ENCODE peak calls at places on chromosomes 13 and 19, in ten cellular contexts. U is AG04449; J is CD8-positive, alpha-beta T cell; H is AG09309; R is cardiac fibroblast; Z is fibroblast of mammary gland; O is left ventricle myocardium inferior; G is astrocyte; T is esophagus squamous epithelium; A is stomach. K is an unnamed sample.

GRCh38 chr19:15293751-15294505 is 38.4 kb downstream of the BRD4 start:
- DNase-seq in J (no peak), U (no peak), R (peak), T (no peak), G (no peak), H (no peak), A (no peak), O (no peak), Z (peak), K (no peak)

GRCh38 chr13:20441879-20442278 is 83.8 kb downstream of the CRYL1 start:
- DNase-seq in J (no peak), U (no peak), G (peak), R (peak), T (no peak), A (no peak), Z (peak), H (peak), O (no peak), K (no peak)

GRCh38 chr13:98103942-98104880 is 38.7 kb upstream of the FARP1 start:
- DNase-seq in A (no peak), G (no peak), H (no peak), R (no peak), U (no peak), T (no peak), O (no peak), Z (peak), J (no peak), K (no peak)

GRCh38 chr13:66693656-66694055 is 536.5 kb downstream of the PCDH9 start:
- DNase-seq in R (peak), G (no peak), J (no peak), T (no peak), O (no peak), Z (peak), U (no peak), A (no peak), H (no peak), K (no peak)

GRCh38 chr19:41940443-41941409 is 12.5 kb upstream of the ERFL start:
- DNase-seq in U (no peak), A (no peak), T (no peak), H (no peak), G (no peak), J (no peak), Z (no peak), O (no peak), R (no peak), K (no peak)

GRCh38 chr13:100836696-100837095 is 162.1 kb upstream of the TMTC4 start:
- DNase-seq in J (no peak), T (no peak), R (no peak), G (peak), A (no peak), Z (peak), U (no peak), O (no peak), H (no peak), K (no peak)

GRCh38 chr13:46154136-46154854 is 27.7 kb downstream of the LCP1 start:
- DNase-seq in O (no peak), J (no peak), H (no peak), T (no peak), Z (no peak), R (peak), G (no peak), U (no peak), A (no peak), K (no peak)

GRCh38 chr13:110869805-110870706 is 44.8 kb downstream of the ANKRD10 start:
- DNase-seq in G (peak), U (peak), R (peak), T (peak), A (peak), H (peak), Z (peak), J (no peak), O (peak), K (peak)

GRCh38 chr13:43388282-43389034 is 365.1 kb downstream of the DNAJC15 start:
- DNase-seq in G (no peak), T (no peak), R (no peak), U (no peak), J (no peak), A (peak), O (no peak), Z (no peak), H (no peak), K (no peak)

GRCh38 chr13:44117351-44117750 is 237.6 kb downstream of the LACC1 start:
- DNase-seq in A (no peak), G (peak), Z (no peak), H (no peak), O (no peak), R (peak), J (no peak), U (no peak), T (no peak), K (no peak)

GRCh38 chr13:40777166-40777956 is 6.4 kb upstream of the MRPS31 start:
- DNase-seq in R (peak), H (no peak), A (no peak), G (peak), U (no peak), T (no peak), J (peak), O (no peak), Z (peak), K (no peak)

GRCh38 chr13:40777957-40778235 is 6.9 kb upstream of the MRPS31 start:
- DNase-seq in A (no peak), T (no peak), U (no peak), O (no peak), R (no peak), H (no peak), J (no peak), G (no peak), Z (no peak), K (no peak)

GRCh38 chr13:40776681-40777165 is 5.7 kb upstream of the MRPS31 start:
- DNase-seq in U (no peak), G (peak), O (no peak), T (peak), J (peak), Z (peak), R (peak), A (no peak), H (no peak), K (no peak)

GRCh38 chr13:40774672-40775071 is 3.7 kb upstream of the MRPS31 start:
- DNase-seq in J (no peak), H (no peak), Z (no peak), U (no peak), T (no peak), O (no peak), R (no peak), A (no peak), G (no peak), K (no peak)

DNA sequence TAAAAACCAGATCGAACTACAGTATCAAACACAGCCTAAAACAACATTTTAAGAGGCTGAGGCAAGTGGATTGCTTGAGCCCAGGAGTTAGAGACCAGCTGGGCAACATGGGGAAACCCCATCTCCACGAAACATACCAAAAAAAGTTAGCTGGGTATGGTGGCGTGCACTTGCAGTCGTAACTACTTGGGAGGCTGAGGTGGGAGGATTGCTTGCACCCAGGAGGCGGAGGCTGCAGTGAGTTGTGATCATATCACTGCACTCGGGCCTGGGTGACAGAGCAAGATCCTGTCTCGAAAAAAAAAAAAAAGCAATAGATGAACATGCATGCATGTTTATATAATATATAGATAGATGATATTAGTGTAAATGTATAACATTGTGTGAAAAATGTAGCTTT is 5.2 kb upstream of the MRPS31 start:
- DNase-seq in H (no peak), R (no peak), T (no peak), J (no peak), G (no peak), U (no peak), A (no peak), O (no peak), Z (no peak), K (no peak)
- H3K4me3 ChIP-seq in H (no peak), R (no peak), T (no peak), J (peak), G (no peak), U (no peak), A (no peak), O (no peak), Z (no peak), K (no peak)

DNA sequence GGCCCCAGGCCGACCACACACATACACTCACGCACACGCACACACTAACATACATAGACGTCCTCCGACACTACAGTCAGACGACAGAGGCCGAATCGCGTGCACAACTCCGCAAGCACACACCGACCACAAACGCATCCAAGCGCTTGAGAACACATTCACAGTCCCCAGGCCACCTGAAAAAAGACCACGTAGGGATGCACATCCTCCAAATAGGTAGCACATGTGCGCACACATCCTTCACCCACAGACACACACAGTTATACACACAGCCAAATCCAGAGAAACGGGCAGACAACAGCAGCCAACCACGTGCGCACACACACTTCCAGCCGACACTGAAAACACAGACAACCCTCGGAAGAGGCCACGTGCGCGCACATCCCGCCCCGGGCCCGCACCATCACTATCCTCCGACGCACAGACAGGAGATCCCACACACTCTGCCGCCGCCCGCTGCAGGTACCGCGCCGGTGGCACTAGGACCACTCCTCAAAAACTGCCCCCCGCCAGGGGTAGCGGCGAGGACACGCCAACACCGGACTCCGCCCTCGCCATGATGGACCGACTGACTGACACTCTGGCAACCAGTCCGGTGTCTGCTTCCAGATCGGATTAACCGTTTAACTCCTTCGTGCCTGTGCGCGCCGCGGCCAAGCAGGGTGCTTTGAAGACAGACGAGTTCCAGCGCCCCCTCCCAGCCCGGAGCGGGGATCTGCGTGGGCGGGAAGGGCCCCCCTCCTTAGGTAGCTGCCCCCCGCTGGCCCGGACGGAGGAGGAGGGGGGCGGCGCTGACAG is 493 bp upstream of the PDE4A start:
- DNase-seq in G (peak), Z (peak), R (peak), O (no peak), A (no peak), J (no peak), U (no peak), H (no peak), T (no peak), K (no peak)
- TF ChIP-seq CTCF in G (no peak), Z (no peak), R (no peak), O (no peak), A (no peak), J (no peak), U (no peak), H (no peak), T (no peak), K (no peak)

GRCh38 chr19:35746556-35746955 is 1.1 kb downstream of the PSENEN start:
- DNase-seq in H (no peak), Z (no peak), A (no peak), G (no peak), O (no peak), U (no peak), J (no peak), R (no peak), T (no peak), K (no peak)
- H3K4me3 ChIP-seq in H (peak), Z (peak), A (peak), G (peak), O (peak), U (peak), J (no peak), R (peak), T (peak), K (peak)

DNA sequence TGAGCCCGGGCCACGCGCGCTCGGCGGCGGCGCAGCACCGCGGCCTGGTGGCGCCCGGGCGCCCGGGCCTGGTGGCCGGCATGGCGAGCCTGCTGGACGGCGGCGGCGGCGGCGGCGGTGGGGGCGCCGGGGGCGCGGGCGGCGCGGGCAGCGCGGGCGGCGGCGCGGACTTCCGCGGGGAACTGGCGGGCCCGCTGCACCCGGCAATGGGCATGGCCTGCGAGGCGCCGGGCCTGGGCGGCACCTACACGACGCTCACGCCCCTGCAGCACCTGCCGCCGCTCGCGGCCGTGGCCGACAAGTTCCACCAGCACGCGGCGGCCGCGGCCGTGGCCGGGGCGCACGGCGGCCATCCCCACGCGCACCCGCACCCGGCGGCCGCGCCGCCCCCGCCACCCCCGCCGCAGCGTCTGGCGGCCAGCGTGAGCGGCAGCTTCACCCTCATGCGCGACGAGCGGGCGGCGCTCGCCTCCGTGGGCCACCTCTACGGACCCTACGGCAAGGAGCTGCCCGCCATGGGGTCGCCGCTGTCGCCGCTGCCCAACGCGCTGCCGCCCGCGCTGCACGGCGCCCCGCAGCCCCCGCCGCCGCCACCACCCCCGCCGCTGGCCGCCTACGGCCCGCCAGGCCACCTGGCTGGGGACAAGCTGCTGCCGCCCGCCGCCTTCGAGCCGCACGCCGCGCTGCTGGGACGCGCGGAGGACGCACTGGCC is 580 bp downstream of the ONECUT3 start:
- DNase-seq in U (no peak), Z (no peak), O (no peak), T (no peak), R (no peak), H (no peak), A (no peak), J (no peak), G (no peak), K (no peak)
- TF ChIP-seq CTCF in U (no peak), Z (no peak), O (no peak), T (no peak), R (no peak), H (no peak), A (no peak), J (no peak), G (no peak), K (no peak)

DNA sequence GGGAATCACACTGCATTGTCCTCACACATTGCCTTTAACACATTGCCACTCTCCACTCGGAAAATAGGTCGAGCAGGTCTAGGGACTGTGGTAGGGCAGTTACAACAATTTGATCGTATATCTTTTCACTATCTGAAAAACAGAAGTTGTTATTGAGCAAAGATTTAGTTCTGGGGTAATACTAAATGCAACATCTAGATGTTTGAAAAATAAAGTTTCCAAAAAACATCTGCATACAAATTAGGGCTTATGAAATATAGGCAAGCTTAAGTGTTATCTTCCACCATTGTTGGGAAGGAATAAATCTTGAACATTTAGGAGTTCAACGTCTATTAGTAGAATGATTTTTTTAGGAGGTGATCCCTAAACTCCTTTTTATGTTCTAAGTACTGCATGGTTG is 768 bp upstream of the HS6ST3 start:
- DNase-seq in O (no peak), R (no peak), G (no peak), J (no peak), Z (no peak), A (no peak), U (no peak), H (no peak), T (no peak), K (no peak)
- H3K4me3 ChIP-seq in O (peak), R (no peak), G (no peak), J (no peak), Z (no peak), A (no peak), U (no peak), H (no peak), T (no peak), K (no peak)

GRCh38 chr13:27203854-27204253 is 32.2 kb upstream of the USP12 start:
- DNase-seq in R (peak), O (no peak), H (no peak), G (no peak), T (no peak), A (no peak), U (no peak), J (no peak), Z (peak), K (no peak)
- TF ChIP-seq CTCF in R (peak), O (peak), H (peak), G (no peak), T (peak), A (peak), U (no peak), J (no peak), Z (peak), K (peak)

GRCh38 chr19:11887618-11888531 is at the start of gene ZNF69:
- DNase-seq in A (peak), T (no peak), G (peak), Z (peak), R (peak), O (peak), H (no peak), J (peak), U (no peak), K (no peak)
- H3K4me3 ChIP-seq in A (peak), T (peak), G (peak), Z (peak), R (peak), O (peak), H (peak), J (peak), U (peak), K (peak)

GRCh38 chr19:58407658-58408151 is 744 bp upstream of the ZNF584 start:
- DNase-seq in Z (peak), H (no peak), U (no peak), O (no peak), J (no peak), T (no peak), G (no peak), R (no peak), A (no peak), K (no peak)

GRCh38 chr19:58406818-58407657 is 1.4 kb upstream of the ZNF584 start:
- DNase-seq in O (no peak), T (no peak), J (no peak), Z (peak), A (no peak), U (no peak), H (no peak), G (no peak), R (no peak), K (no peak)

GRCh38 chr19:58408152-58409009 is at the start of gene ZNF584:
- DNase-seq in O (peak), G (peak), R (peak), U (peak), H (peak), J (peak), A (peak), Z (peak), T (peak), K (peak)

GRCh38 chr19:58409010-58409790 is 751 bp downstream of the ZNF584 start:
- DNase-seq in Z (peak), O (no peak), H (no peak), U (no peak), T (no peak), R (peak), G (no peak), J (no peak), A (no peak), K (no peak)
- TF ChIP-seq CTCF in Z (no peak), O (no peak), H (no peak), U (no peak), T (no peak), R (no peak), G (no peak), J (no peak), A (no peak), K (no peak)

DNA sequence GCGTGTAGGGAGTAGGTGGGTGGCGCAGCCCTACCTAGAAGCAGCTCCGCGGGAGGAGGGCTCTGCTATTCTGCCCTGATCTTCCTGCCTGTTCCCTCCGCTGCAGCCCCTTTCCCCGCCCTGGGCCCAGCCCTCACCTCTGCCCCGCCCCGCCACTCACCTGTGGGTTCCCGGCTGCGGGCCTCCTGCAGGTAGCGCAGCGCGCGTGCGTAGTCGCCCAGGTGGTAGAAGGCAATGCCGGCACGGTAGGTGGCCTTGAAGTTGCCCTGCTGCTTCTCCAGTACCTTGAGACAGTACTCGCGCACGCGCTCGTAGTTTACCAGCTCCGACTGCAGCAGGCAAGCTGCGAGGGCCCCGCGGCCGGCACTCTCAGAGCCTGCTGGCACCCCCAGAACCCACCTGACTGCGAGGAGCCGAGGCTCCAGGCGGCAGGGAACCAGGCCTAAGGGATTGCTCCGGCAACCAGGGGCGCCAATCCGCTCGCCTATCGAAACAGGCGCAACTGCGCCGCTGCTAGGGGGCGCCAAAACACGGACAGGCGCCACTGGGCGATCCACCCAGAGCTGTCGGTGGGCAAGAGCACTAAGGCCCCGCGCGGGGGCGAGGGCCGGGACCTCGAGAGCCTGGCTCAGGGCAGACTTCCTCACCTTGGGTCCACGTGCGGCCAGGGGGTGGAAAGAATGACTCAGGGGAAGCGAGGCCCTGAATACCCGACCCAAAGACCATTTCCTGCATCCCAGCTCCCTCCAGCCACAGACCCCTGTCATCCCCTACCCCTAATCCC is 965 bp downstream of the TTC9B start:
- DNase-seq in T (no peak), J (no peak), G (no peak), O (no peak), U (no peak), Z (no peak), H (no peak), R (no peak), A (peak), K (no peak)
- H3K4me3 ChIP-seq in T (peak), J (no peak), G (no peak), O (no peak), U (no peak), Z (no peak), H (no peak), R (no peak), A (peak), K (no peak)

GRCh38 chr19:46732172-46732938 is 13.5 kb upstream of the FKRP start:
- DNase-seq in G (peak), U (no peak), H (no peak), J (no peak), T (no peak), Z (no peak), O (no peak), R (no peak), A (no peak), K (no peak)

GRCh38 chr19:46731584-46731983 is 14.3 kb upstream of the FKRP start:
- DNase-seq in G (peak), O (no peak), A (no peak), H (no peak), Z (no peak), R (no peak), J (no peak), U (no peak), T (no peak), K (no peak)

GRCh38 chr19:46730187-46730586 is 13.3 kb upstream of the PRKD2 start:
- DNase-seq in T (no peak), J (no peak), O (no peak), Z (no peak), U (no peak), H (no peak), G (no peak), A (no peak), R (no peak), K (no peak)

GRCh38 chr19:46730595-46730994 is 13.7 kb upstream of the PRKD2 start:
- DNase-seq in T (no peak), J (no peak), O (no peak), U (no peak), A (no peak), R (no peak), H (no peak), G (no peak), Z (no peak), K (no peak)

GRCh38 chr19:46731007-46731501 is 14.1 kb upstream of the PRKD2 start:
- DNase-seq in R (peak), H (peak), T (no peak), Z (peak), G (peak), A (peak), J (no peak), U (peak), O (no peak), K (no peak)
- TF ChIP-seq CTCF in R (no peak), H (no peak), T (no peak), Z (no peak), G (no peak), A (no peak), J (no peak), U (no peak), O (no peak), K (no peak)